ENCODE peak calls at places on chromosomes 1 and 21, in five cellular contexts. One of them, this sample, is unnamed. For H3K27me3, the result is how much of the 10 kb centered on the place peaks cover.

GRCh38 chr1:87279966-87280535 is 48.6 kb upstream of the LMO4 start:
- DNase-seq in IMR-90: peak
- DNase-seq in fibroblast of lung: peak
- DNase-seq in foreskin keratinocyte: no peak
- DNase-seq in right atrium auricular region: no peak
- DNase-seq in this sample: no peak

GRCh38 chr1:177247777-177248176 is 77.0 kb downstream of the BRINP2 start:
- DNase-seq in IMR-90: no peak
- DNase-seq in fibroblast of lung: no peak
- DNase-seq in foreskin keratinocyte: no peak
- DNase-seq in right atrium auricular region: no peak
- DNase-seq in this sample: no peak

GRCh38 chr1:150362721-150363425 is 1.1 kb upstream of the RPRD2 start:
- DNase-seq in IMR-90: no peak
- DNase-seq in fibroblast of lung: no peak
- DNase-seq in foreskin keratinocyte: no peak
- DNase-seq in right atrium auricular region: no peak
- DNase-seq in this sample: no peak

GRCh38 chr1:81760487-81761097 is 40.1 kb upstream of the ADGRL2 start:
- DNase-seq in IMR-90: peak
- DNase-seq in fibroblast of lung: peak
- DNase-seq in foreskin keratinocyte: no peak
- DNase-seq in right atrium auricular region: no peak
- DNase-seq in this sample: no peak

GRCh38 chr1:224707849-224708725 is 92.0 kb downstream of the CNIH3 start:
- DNase-seq in IMR-90: peak
- DNase-seq in fibroblast of lung: peak
- DNase-seq in foreskin keratinocyte: peak
- DNase-seq in right atrium auricular region: no peak
- DNase-seq in this sample: peak

GRCh38 chr1:25569599-25570458 is 26.4 kb downstream of the LDLRAP1 start:
- DNase-seq in IMR-90: no peak
- DNase-seq in fibroblast of lung: peak
- DNase-seq in foreskin keratinocyte: no peak
- DNase-seq in right atrium auricular region: no peak
- DNase-seq in this sample: no peak

GRCh38 chr1:19435851-19436465 is 49.4 kb downstream of the CAPZB start:
- DNase-seq in IMR-90: peak
- DNase-seq in fibroblast of lung: peak
- DNase-seq in foreskin keratinocyte: no peak
- DNase-seq in right atrium auricular region: peak
- DNase-seq in this sample: no peak

GRCh38 chr1:165696625-165697100 is 1.7 kb downstream of the ALDH9A1 start:
- DNase-seq in IMR-90: peak
- DNase-seq in fibroblast of lung: peak
- DNase-seq in foreskin keratinocyte: no peak
- DNase-seq in right atrium auricular region: no peak
- DNase-seq in this sample: peak

GRCh38 chr1:200867018-200867811 is 5.6 kb upstream of the GPR25 start:
- DNase-seq in IMR-90: peak
- DNase-seq in fibroblast of lung: peak
- DNase-seq in foreskin keratinocyte: no peak
- DNase-seq in right atrium auricular region: no peak
- DNase-seq in this sample: no peak

GRCh38 chr1:94383966-94384408 is 34.2 kb upstream of the ABCD3 start:
- DNase-seq in IMR-90: peak
- DNase-seq in fibroblast of lung: peak
- DNase-seq in foreskin keratinocyte: no peak
- DNase-seq in right atrium auricular region: no peak
- DNase-seq in this sample: no peak

GRCh38 chr1:234844479-234845031 is 234.6 kb upstream of the IRF2BP2 start:
- DNase-seq in IMR-90: peak
- DNase-seq in fibroblast of lung: peak
- DNase-seq in foreskin keratinocyte: no peak
- DNase-seq in right atrium auricular region: no peak
- DNase-seq in this sample: no peak

GRCh38 chr1:94539496-94539895 is 2.1 kb downstream of the F3 start:
- DNase-seq in IMR-90: peak
- DNase-seq in fibroblast of lung: peak
- DNase-seq in foreskin keratinocyte: no peak
- DNase-seq in right atrium auricular region: no peak
- DNase-seq in this sample: no peak

GRCh38 chr1:178134061-178134460 is 40.2 kb downstream of the RASAL2 start:
- DNase-seq in IMR-90: peak
- DNase-seq in fibroblast of lung: peak
- DNase-seq in foreskin keratinocyte: no peak
- DNase-seq in right atrium auricular region: no peak
- DNase-seq in this sample: no peak

GRCh38 chr1:160618763-160619274 is 28.0 kb downstream of the SLAMF1 start:
- DNase-seq in IMR-90: no peak
- DNase-seq in fibroblast of lung: no peak
- DNase-seq in foreskin keratinocyte: no peak
- DNase-seq in right atrium auricular region: no peak
- DNase-seq in this sample: no peak

GRCh38 chr1:216186816-216187215 is 236.4 kb downstream of the USH2A start:
- DNase-seq in IMR-90: peak
- DNase-seq in fibroblast of lung: peak
- DNase-seq in foreskin keratinocyte: no peak
- DNase-seq in right atrium auricular region: no peak
- DNase-seq in this sample: no peak

GRCh38 chr1:210792703-210793102 is 341.2 kb downstream of the KCNH1 start:
- DNase-seq in IMR-90: peak
- DNase-seq in fibroblast of lung: peak
- DNase-seq in foreskin keratinocyte: peak
- DNase-seq in right atrium auricular region: no peak
- DNase-seq in this sample: peak

GRCh38 chr1:59438058-59438560 is 141.2 kb downstream of the FGGY start:
- DNase-seq in IMR-90: no peak
- DNase-seq in fibroblast of lung: no peak
- DNase-seq in foreskin keratinocyte: no peak
- DNase-seq in right atrium auricular region: no peak
- DNase-seq in this sample: no peak

GRCh38 chr21:43206231-43207042 is 37.6 kb downstream of the CRYAA start:
- DNase-seq in IMR-90: no peak
- DNase-seq in fibroblast of lung: no peak
- DNase-seq in foreskin keratinocyte: no peak
- DNase-seq in right atrium auricular region: no peak
- DNase-seq in this sample: no peak

GRCh38 chr1:167856711-167857418 is 57.1 kb downstream of the ADCY10 start:
- DNase-seq in IMR-90: no peak
- DNase-seq in fibroblast of lung: no peak
- DNase-seq in foreskin keratinocyte: no peak
- DNase-seq in right atrium auricular region: no peak
- DNase-seq in this sample: no peak

GRCh38 chr1:245056913-245057312 is 97.9 kb upstream of the KIF26B start:
- DNase-seq in IMR-90: no peak
- DNase-seq in fibroblast of lung: no peak
- DNase-seq in foreskin keratinocyte: no peak
- DNase-seq in right atrium auricular region: no peak
- DNase-seq in this sample: no peak

GRCh38 chr21:45026066-45026745 is 48.2 kb upstream of the ADARB1 start:
- DNase-seq in IMR-90: no peak
- DNase-seq in fibroblast of lung: no peak
- DNase-seq in foreskin keratinocyte: no peak
- DNase-seq in right atrium auricular region: no peak
- DNase-seq in this sample: no peak

GRCh38 chr1:1199141-1199960 is 7.0 kb downstream of the TNFRSF18 start:
- DNase-seq in IMR-90: no peak
- DNase-seq in fibroblast of lung: no peak
- DNase-seq in foreskin keratinocyte: no peak
- DNase-seq in right atrium auricular region: no peak
- DNase-seq in this sample: no peak

GRCh38 chr1:31412732-31413404 is at the start of gene SERINC2:
- DNase-seq in IMR-90: no peak
- DNase-seq in fibroblast of lung: no peak
- DNase-seq in foreskin keratinocyte: no peak
- DNase-seq in right atrium auricular region: no peak
- DNase-seq in this sample: no peak

GRCh38 chr1:172390620-172391491 is 29.6 kb upstream of the C1orf105 start:
- DNase-seq in IMR-90: no peak
- DNase-seq in fibroblast of lung: no peak
- DNase-seq in foreskin keratinocyte: no peak
- DNase-seq in right atrium auricular region: no peak
- DNase-seq in this sample: peak

DNA sequence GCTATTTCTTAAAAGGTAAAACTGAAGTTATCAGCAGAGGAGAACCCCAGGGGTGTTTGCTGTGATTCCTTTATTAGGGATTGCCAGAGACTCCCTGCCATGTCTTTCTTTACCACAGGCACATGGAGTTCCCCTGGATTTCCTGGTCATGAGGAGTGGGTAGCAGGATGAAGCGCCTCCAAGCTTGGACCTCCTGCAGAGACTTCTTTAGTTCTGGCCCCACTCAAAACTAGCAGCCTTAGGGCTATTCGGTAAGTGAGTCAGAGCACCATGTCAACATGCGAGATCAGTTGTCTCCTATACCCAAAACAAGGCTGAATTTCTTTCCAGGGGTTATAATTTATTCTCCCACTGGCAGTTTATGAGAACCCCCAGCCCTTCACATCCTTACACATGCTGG is 179.4 kb downstream of the GIPC2 start:
- DNase-seq in IMR-90: peak
- DNase-seq in fibroblast of lung: no peak
- DNase-seq in foreskin keratinocyte: no peak
- DNase-seq in right atrium auricular region: no peak
- DNase-seq in this sample: no peak
- H3K27me3 ChIP-seq in IMR-90: under half
- H3K27me3 ChIP-seq in fibroblast of lung: under half
- H3K27me3 ChIP-seq in foreskin keratinocyte: under half
- H3K27me3 ChIP-seq in right atrium auricular region: under half
- H3K27me3 ChIP-seq in this sample: under half

DNA sequence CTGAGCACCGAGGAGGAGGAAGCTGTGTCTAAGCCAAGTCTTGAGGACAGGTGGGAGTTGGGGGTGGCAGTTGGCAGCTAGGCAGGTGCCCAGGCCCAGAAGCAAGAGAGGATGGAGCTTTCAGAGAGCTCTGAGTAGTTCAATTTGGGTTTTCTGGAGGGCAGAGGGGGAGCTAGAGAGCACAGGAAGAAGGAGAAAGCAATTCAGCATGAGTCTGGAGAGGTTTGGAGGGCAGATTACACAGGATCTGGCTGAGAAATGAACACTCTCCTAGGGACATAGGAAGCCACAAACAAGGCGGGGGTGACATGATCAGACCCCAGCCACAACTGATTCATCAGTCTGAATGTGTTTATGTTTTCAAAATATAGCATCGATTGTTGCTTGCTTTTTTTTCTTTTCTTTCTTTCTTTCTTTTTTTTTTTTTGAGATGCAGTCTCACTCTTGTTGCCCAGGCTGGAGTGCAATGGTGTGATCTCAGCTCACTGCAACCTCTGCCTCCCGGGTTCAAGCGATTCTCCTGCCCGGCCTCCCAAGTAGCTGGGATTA is 23.8 kb downstream of the PTPRF start:
- DNase-seq in IMR-90: peak
- DNase-seq in fibroblast of lung: peak
- DNase-seq in foreskin keratinocyte: no peak
- DNase-seq in right atrium auricular region: no peak
- DNase-seq in this sample: no peak
- TF ChIP-seq CTCF in IMR-90: peak
- TF ChIP-seq CTCF in fibroblast of lung: peak
- TF ChIP-seq CTCF in foreskin keratinocyte: peak
- TF ChIP-seq CTCF in right atrium auricular region: no peak
- TF ChIP-seq CTCF in this sample: peak

DNA sequence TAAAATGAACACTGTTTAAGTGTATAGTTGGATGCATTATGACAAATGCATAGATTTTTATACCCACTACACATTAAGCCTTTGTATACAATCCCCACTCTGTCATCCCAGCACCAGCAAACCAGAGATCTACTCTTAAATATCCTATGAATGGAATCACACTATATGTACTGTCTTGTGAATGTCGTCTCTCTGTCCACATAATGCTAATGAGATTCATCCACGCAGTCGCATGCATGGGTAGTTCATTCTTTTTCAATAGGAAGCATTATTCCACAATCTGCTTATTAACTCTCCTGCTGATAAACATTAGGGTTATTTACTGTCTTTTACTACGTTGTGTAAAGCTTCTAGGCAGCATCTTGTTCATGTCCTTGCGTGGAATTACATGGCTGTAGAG is 892.3 kb downstream of the LTN1 start:
- DNase-seq in IMR-90: no peak
- DNase-seq in fibroblast of lung: no peak
- DNase-seq in foreskin keratinocyte: no peak
- DNase-seq in right atrium auricular region: no peak
- DNase-seq in this sample: no peak
- H3K27me3 ChIP-seq in IMR-90: under half
- H3K27me3 ChIP-seq in fibroblast of lung: under half
- H3K27me3 ChIP-seq in foreskin keratinocyte: under half
- H3K27me3 ChIP-seq in right atrium auricular region: under half
- H3K27me3 ChIP-seq in this sample: under half

DNA sequence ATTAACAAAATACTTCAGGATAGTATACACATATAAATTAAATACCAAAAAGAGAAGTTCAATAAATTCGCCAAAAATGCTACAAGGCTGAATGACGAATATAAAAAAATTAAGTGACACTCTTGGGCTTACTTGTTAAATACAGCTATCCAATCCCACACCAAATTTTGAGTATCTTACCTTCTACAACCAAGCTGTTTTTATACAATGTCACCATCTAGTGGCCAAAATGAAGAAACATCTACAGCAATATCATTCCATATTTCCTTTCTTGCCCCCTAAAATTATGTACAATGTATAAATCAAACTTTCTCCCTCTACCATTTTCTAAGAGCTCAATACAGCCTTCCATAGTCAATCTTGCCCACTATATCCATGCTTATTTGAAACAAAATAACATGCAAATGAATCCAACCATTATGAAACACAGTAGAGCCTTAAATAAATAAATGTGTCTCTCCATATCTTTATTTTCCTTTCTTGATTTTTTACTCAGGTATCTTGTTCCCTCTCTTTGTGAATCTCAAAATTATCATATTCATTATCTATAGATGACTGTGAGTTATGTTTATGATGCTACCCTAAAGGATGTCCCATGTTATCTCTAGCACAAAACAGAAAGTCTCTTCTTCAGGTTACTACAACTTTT is 86.3 kb downstream of the ACBD6 start:
- DNase-seq in IMR-90: peak
- DNase-seq in fibroblast of lung: peak
- DNase-seq in foreskin keratinocyte: no peak
- DNase-seq in right atrium auricular region: no peak
- DNase-seq in this sample: no peak
- TF ChIP-seq CTCF in IMR-90: peak
- TF ChIP-seq CTCF in fibroblast of lung: peak
- TF ChIP-seq CTCF in foreskin keratinocyte: peak
- TF ChIP-seq CTCF in right atrium auricular region: peak
- TF ChIP-seq CTCF in this sample: peak

DNA sequence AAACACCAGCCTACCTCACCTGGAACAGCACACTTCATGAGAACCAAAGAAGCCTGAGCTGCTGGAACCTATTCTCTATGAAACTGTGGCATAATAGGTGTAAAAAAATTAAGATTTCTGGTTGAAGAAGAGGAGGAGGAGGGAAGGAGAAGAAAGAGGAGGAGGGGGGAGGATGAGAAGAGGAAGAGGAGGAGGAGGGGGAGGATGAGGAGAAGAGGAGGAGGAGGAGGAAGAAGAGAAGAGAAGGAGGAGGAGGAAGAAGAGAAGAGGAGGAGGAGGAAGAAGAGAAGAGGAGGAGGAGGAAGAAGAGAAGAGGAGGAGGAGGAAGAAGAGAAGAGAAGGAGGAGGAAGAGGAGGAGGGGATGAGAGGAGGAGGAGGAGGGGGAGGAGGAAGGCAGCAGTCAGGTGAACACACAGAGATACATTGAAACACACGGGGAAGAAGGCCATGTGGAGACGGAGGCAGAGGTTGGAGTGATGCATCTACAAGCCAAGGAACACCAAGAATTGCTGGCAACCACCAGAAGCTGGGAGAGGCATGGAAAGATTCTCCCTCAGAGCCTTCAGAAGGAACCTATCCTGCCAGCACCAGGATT is 8.2 kb downstream of the ACTA1 start:
- DNase-seq in IMR-90: no peak
- DNase-seq in fibroblast of lung: no peak
- DNase-seq in foreskin keratinocyte: no peak
- DNase-seq in right atrium auricular region: no peak
- DNase-seq in this sample: no peak
- H3K27me3 ChIP-seq in IMR-90: under half
- H3K27me3 ChIP-seq in fibroblast of lung: under half
- H3K27me3 ChIP-seq in foreskin keratinocyte: half or more
- H3K27me3 ChIP-seq in right atrium auricular region: under half
- H3K27me3 ChIP-seq in this sample: under half

This sample was measured in BJ.